ENCODE peak calls at places on chromosomes 12 and 14, in eight cellular contexts. One of them, this sample, is unnamed.

GRCh38 chr14:64501326-64502171 is 2.1 kb downstream of the ZBTB25 start:
- DNase-seq in mammary epithelial cell: peak; percentile 76
- DNase-seq in AG09309: peak; percentile 91
- DNase-seq in lower leg skin: peak; percentile 91
- DNase-seq in skeletal muscle cell: peak; percentile 67
- DNase-seq in SJSA1: peak; percentile 23
- DNase-seq in transverse colon: peak; percentile 68
- DNase-seq in MM.1S: no peak
- DNase-seq in this sample: no peak

GRCh38 chr12:100986595-100987547 is 192.3 kb downstream of the ANO4 start:
- DNase-seq in mammary epithelial cell: no peak
- DNase-seq in AG09309: peak; percentile 87
- DNase-seq in lower leg skin: no peak
- DNase-seq in skeletal muscle cell: peak; percentile 13
- DNase-seq in SJSA1: peak; percentile 3
- DNase-seq in transverse colon: no peak
- DNase-seq in MM.1S: no peak
- DNase-seq in this sample: no peak

GRCh38 chr14:99333214-99333613 is 61.2 kb upstream of the BCL11B start:
- DNase-seq in mammary epithelial cell: no peak
- DNase-seq in AG09309: no peak
- DNase-seq in lower leg skin: no peak
- DNase-seq in skeletal muscle cell: no peak
- DNase-seq in SJSA1: no peak
- DNase-seq in transverse colon: no peak
- DNase-seq in MM.1S: no peak
- DNase-seq in this sample: no peak

GRCh38 chr14:76502219-76502618 is 126.3 kb downstream of the ESRRB start:
- DNase-seq in mammary epithelial cell: no peak
- DNase-seq in AG09309: no peak
- DNase-seq in lower leg skin: no peak
- DNase-seq in skeletal muscle cell: no peak
- DNase-seq in SJSA1: no peak
- DNase-seq in transverse colon: no peak
- DNase-seq in MM.1S: no peak
- DNase-seq in this sample: no peak

GRCh38 chr14:72688990-72689677 is 204.8 kb downstream of the DPF3 start:
- DNase-seq in mammary epithelial cell: no peak
- DNase-seq in AG09309: no peak
- DNase-seq in lower leg skin: no peak
- DNase-seq in skeletal muscle cell: no peak
- DNase-seq in SJSA1: no peak
- DNase-seq in transverse colon: no peak
- DNase-seq in MM.1S: no peak
- DNase-seq in this sample: no peak

GRCh38 chr12:105813201-105813600 is 325.6 kb downstream of the NUAK1 start:
- DNase-seq in mammary epithelial cell: no peak
- DNase-seq in AG09309: no peak
- DNase-seq in lower leg skin: no peak
- DNase-seq in skeletal muscle cell: no peak
- DNase-seq in SJSA1: no peak
- DNase-seq in transverse colon: no peak
- DNase-seq in MM.1S: no peak
- DNase-seq in this sample: no peak

GRCh38 chr14:69553221-69553620 is 21.4 kb downstream of the CCDC177 start:
- DNase-seq in mammary epithelial cell: peak; percentile 58
- DNase-seq in AG09309: peak; percentile 52
- DNase-seq in lower leg skin: no peak
- DNase-seq in skeletal muscle cell: no peak
- DNase-seq in SJSA1: no peak
- DNase-seq in transverse colon: no peak
- DNase-seq in MM.1S: no peak
- DNase-seq in this sample: no peak

GRCh38 chr14:90693413-90693812 is 122.8 kb downstream of the TTC7B start:
- DNase-seq in mammary epithelial cell: no peak
- DNase-seq in AG09309: no peak
- DNase-seq in lower leg skin: no peak
- DNase-seq in skeletal muscle cell: peak; percentile 62
- DNase-seq in SJSA1: no peak
- DNase-seq in transverse colon: no peak
- DNase-seq in MM.1S: peak; percentile 36
- DNase-seq in this sample: no peak

GRCh38 chr12:63138484-63138883 is 12.5 kb downstream of the AVPR1A start:
- DNase-seq in mammary epithelial cell: no peak
- DNase-seq in AG09309: no peak
- DNase-seq in lower leg skin: no peak
- DNase-seq in skeletal muscle cell: no peak
- DNase-seq in SJSA1: no peak
- DNase-seq in transverse colon: no peak
- DNase-seq in MM.1S: no peak
- DNase-seq in this sample: no peak

GRCh38 chr12:14901228-14901562 is 15.5 kb upstream of the MGP start:
- DNase-seq in mammary epithelial cell: no peak
- DNase-seq in AG09309: no peak
- DNase-seq in lower leg skin: no peak
- DNase-seq in skeletal muscle cell: no peak
- DNase-seq in SJSA1: no peak
- DNase-seq in transverse colon: no peak
- DNase-seq in MM.1S: no peak
- DNase-seq in this sample: no peak

GRCh38 chr14:30974628-30975027 is 50.8 kb upstream of the AP4S1 start:
- DNase-seq in mammary epithelial cell: no peak
- DNase-seq in AG09309: no peak
- DNase-seq in lower leg skin: no peak
- DNase-seq in skeletal muscle cell: no peak
- DNase-seq in SJSA1: peak; percentile 50
- DNase-seq in transverse colon: no peak
- DNase-seq in MM.1S: no peak
- DNase-seq in this sample: no peak

GRCh38 chr14:104189629-104190335 is 51.4 kb downstream of the KIF26A start:
- DNase-seq in mammary epithelial cell: no peak
- DNase-seq in AG09309: no peak
- DNase-seq in lower leg skin: no peak
- DNase-seq in skeletal muscle cell: no peak
- DNase-seq in SJSA1: no peak
- DNase-seq in transverse colon: no peak
- DNase-seq in MM.1S: no peak
- DNase-seq in this sample: no peak

GRCh38 chr12:123114305-123115083 is 36.4 kb downstream of the PITPNM2 start:
- DNase-seq in mammary epithelial cell: no peak
- DNase-seq in AG09309: no peak
- DNase-seq in lower leg skin: no peak
- DNase-seq in skeletal muscle cell: no peak
- DNase-seq in SJSA1: no peak
- DNase-seq in transverse colon: no peak
- DNase-seq in MM.1S: no peak
- DNase-seq in this sample: no peak

GRCh38 chr12:123108682-123109066 is 42.2 kb downstream of the PITPNM2 start:
- DNase-seq in mammary epithelial cell: no peak
- DNase-seq in AG09309: no peak
- DNase-seq in lower leg skin: no peak
- DNase-seq in skeletal muscle cell: no peak
- DNase-seq in SJSA1: no peak
- DNase-seq in transverse colon: no peak
- DNase-seq in MM.1S: no peak
- DNase-seq in this sample: no peak

GRCh38 chr12:123109319-123109772 is 41.5 kb downstream of the PITPNM2 start:
- DNase-seq in mammary epithelial cell: no peak
- DNase-seq in AG09309: no peak
- DNase-seq in lower leg skin: no peak
- DNase-seq in skeletal muscle cell: no peak
- DNase-seq in SJSA1: no peak
- DNase-seq in transverse colon: no peak
- DNase-seq in MM.1S: no peak
- DNase-seq in this sample: no peak

GRCh38 chr12:123113038-123113437 is 37.9 kb downstream of the PITPNM2 start:
- DNase-seq in mammary epithelial cell: no peak
- DNase-seq in AG09309: no peak
- DNase-seq in lower leg skin: no peak
- DNase-seq in skeletal muscle cell: no peak
- DNase-seq in SJSA1: no peak
- DNase-seq in transverse colon: no peak
- DNase-seq in MM.1S: no peak
- DNase-seq in this sample: no peak

DNA sequence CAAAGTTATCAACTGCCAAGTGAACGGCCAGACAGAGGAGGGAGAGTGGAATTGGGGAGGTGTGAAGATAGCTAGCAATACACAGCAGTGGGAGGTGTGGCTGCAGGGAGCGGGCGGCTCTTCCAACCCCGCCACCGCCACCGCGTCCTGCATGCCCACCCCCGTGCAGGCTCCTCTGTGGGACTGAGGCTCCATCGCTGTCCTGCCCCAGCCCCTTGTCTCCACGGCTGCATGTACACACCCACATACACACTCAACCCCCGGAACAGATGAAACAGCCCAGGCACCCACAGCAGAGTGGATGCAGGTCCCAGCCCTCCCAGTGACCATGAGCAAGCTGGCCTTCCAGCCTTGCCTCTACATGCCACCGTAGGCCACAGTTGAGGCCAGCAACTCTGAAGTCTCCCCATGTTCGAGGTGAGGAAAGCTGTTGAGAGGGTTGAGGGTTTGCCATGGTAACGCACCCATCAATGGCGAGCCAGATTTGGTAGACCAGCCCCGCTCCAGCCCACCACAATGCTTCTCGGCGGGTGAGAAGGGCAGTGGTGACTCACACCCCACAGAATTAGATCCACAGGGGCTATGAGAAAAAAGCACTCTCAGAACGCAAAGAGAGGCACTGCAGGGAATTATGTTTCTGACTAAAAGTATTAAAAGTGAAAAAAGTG is 39.3 kb downstream of the PITPNM2 start:
- DNase-seq in mammary epithelial cell: no peak
- DNase-seq in AG09309: no peak
- DNase-seq in lower leg skin: no peak
- DNase-seq in skeletal muscle cell: no peak
- DNase-seq in SJSA1: no peak
- DNase-seq in transverse colon: no peak
- DNase-seq in MM.1S: no peak
- DNase-seq in this sample: no peak
- H3K4me3 ChIP-seq in mammary epithelial cell: no peak overlapping the region
- H3K4me3 ChIP-seq in AG09309: no peak overlapping the region
- H3K4me3 ChIP-seq in lower leg skin: no peak overlapping the region
- H3K4me3 ChIP-seq in skeletal muscle cell: no peak overlapping the region
- H3K4me3 ChIP-seq in SJSA1: no peak overlapping the region
- H3K4me3 ChIP-seq in transverse colon: no peak overlapping the region
- H3K4me3 ChIP-seq in MM.1S: no peak overlapping the region
- H3K4me3 ChIP-seq in this sample: no peak overlapping the region

DNA sequence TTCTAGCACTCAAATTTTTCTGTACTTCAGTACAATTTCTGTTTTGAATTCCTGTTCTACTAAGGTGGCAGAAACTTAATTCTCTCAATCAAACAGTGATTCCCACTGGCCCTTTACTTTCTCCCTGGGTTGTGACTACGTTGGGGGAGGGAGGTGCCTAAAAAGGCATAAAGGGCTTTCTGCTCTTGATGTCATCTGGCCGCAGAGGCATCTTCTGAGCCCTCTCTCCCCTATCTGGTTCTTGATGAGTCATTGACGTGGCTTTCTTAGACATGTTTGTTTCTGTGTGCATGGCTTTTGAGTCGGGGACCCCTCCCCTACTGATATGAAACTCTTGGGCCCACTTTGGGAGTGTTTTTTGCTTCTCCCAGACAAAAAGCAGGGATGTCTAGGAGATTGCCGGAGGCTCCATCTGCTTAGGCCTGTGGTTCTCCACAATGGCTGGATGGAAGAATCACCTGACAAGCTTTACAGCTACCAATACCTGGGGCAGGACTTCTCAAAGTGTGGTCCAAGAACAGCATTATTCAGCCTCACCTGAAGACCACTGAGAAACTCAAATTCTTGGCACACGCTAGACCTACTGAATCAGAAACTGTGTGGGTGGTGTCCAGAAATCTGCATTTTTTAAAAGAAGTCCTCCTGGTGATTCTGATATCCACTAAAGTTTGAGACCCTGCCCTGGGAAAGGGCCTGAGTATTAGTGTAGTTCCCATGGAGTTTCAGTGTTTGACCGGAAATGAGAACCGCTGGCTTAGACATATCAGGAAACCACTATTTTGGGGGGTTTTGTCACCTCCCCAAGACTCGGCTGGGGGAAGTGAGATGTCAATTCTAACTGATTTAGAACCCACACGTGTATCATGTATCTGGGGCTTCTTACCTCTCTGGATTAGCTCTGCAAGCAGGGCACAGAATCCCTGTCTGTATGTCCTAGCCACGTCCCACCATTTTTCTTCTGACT is 395.7 kb upstream of the PDE3A start:
- DNase-seq in mammary epithelial cell: no peak
- DNase-seq in AG09309: no peak
- DNase-seq in lower leg skin: no peak
- DNase-seq in skeletal muscle cell: no peak
- DNase-seq in SJSA1: no peak
- DNase-seq in transverse colon: no peak
- DNase-seq in MM.1S: no peak
- DNase-seq in this sample: no peak
- H3K4me3 ChIP-seq in mammary epithelial cell: no peak overlapping the region
- H3K4me3 ChIP-seq in AG09309: no peak overlapping the region
- H3K4me3 ChIP-seq in lower leg skin: no peak overlapping the region
- H3K4me3 ChIP-seq in skeletal muscle cell: no peak overlapping the region
- H3K4me3 ChIP-seq in SJSA1: no peak overlapping the region
- H3K4me3 ChIP-seq in transverse colon: no peak overlapping the region
- H3K4me3 ChIP-seq in MM.1S: no peak overlapping the region
- H3K4me3 ChIP-seq in this sample: no peak overlapping the region

GRCh38 chr12:5430639-5431603 is 987 bp upstream of the NTF3 start:
- DNase-seq in mammary epithelial cell: no peak
- DNase-seq in AG09309: no peak
- DNase-seq in lower leg skin: peak; percentile 84
- DNase-seq in skeletal muscle cell: no peak
- DNase-seq in SJSA1: no peak
- DNase-seq in transverse colon: no peak
- DNase-seq in MM.1S: no peak
- DNase-seq in this sample: no peak
- H3K4me3 ChIP-seq in mammary epithelial cell: no peak overlapping the region
- H3K4me3 ChIP-seq in AG09309: peak overlapping the region; percentile 87
- H3K4me3 ChIP-seq in lower leg skin: no peak overlapping the region
- H3K4me3 ChIP-seq in skeletal muscle cell: peak overlapping the region; percentile 44
- H3K4me3 ChIP-seq in SJSA1: no peak overlapping the region
- H3K4me3 ChIP-seq in transverse colon: peak overlapping the region; percentile 26
- H3K4me3 ChIP-seq in MM.1S: no peak overlapping the region
- H3K4me3 ChIP-seq in this sample: no peak overlapping the region

DNA sequence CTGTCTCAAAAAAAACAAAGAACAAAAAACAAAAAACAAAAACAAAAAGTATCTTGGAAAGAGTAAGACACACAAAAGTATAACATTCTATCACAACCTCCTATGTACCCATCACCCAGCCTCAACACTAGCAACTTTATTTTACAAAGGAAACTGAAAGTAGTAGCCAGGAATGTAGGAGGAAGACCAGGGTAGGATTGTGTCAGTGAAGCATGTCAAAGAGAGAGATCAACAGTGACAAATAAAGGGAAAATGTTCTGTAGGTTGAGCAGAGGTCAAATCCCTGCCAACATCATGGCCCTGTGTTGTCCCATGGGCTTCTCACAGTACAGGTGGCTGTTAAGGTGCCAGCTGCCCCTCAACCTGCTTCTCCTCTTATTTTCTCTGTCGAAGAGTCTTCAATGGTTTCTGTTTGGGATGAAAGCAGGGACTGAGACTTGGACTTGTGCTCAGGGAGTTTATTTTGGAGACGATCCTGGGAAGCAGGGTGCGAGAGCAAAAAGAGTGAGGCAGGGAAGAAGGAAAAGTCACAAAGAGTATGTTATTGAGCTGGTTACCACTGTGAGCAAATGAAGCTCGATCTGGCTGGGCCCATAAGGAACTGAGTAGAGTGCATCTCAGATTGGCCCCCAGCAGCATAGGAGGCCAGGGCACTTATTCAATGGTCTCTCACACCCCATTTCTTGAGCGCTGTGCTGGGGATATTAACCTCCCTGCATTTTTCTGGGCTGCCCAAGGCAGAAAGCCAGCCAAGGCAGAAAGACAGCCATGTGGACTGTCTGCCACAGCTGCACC is 29.4 kb upstream of the CTDSP2 start:
- DNase-seq in mammary epithelial cell: no peak
- DNase-seq in AG09309: no peak
- DNase-seq in lower leg skin: no peak
- DNase-seq in skeletal muscle cell: no peak
- DNase-seq in SJSA1: peak; percentile 86
- DNase-seq in transverse colon: no peak
- DNase-seq in MM.1S: no peak
- DNase-seq in this sample: no peak
- H3K4me3 ChIP-seq in mammary epithelial cell: no peak overlapping the region
- H3K4me3 ChIP-seq in AG09309: no peak overlapping the region
- H3K4me3 ChIP-seq in lower leg skin: no peak overlapping the region
- H3K4me3 ChIP-seq in skeletal muscle cell: no peak overlapping the region
- H3K4me3 ChIP-seq in SJSA1: no peak overlapping the region
- H3K4me3 ChIP-seq in transverse colon: no peak overlapping the region
- H3K4me3 ChIP-seq in MM.1S: no peak overlapping the region
- H3K4me3 ChIP-seq in this sample: no peak overlapping the region

This sample was measured in GM12864.